ENCODE peak calls at places on chromosomes 11 and 22, in eight cellular contexts. P, C, G, X, Q, R, Y and S are unnamed samples.

GRCh38 chr11:88433546-88434230 is 96.2 kb upstream of the CTSC start:
- DNase-seq in R (no peak), P (no peak), C (no peak), G (no peak), Y (no peak), Q (no peak), X (no peak), S (no peak)

GRCh38 chr11:44840526-44840925 is 110.2 kb downstream of the TP53I11 start:
- DNase-seq in Y (no peak), Q (no peak), P (no peak), X (peak), R (no peak), G (no peak), C (no peak), S (no peak)

GRCh38 chr11:93512073-93512475 is 31.1 kb downstream of the SMCO4 start:
- DNase-seq in R (no peak), Q (no peak), C (no peak), P (no peak), Y (no peak), X (no peak), G (no peak), S (no peak)

GRCh38 chr11:579830-580601 is 3.7 kb downstream of the PHRF1 start:
- DNase-seq in Q (no peak), C (no peak), Y (no peak), P (no peak), X (no peak), G (no peak), R (no peak), S (no peak)

GRCh38 chr22:30866216-30866615 is 102.4 kb downstream of the MORC2 start:
- DNase-seq in Y (no peak), X (no peak), R (no peak), P (no peak), G (no peak), C (no peak), Q (no peak), S (no peak)

GRCh38 chr11:107370390-107370789 is 87.2 kb downstream of the CWF19L2 start:
- DNase-seq in Q (no peak), R (no peak), G (no peak), C (no peak), Y (no peak), X (peak), P (no peak), S (no peak)

GRCh38 chr11:68373189-68373809 is 60.9 kb downstream of the LRP5 start:
- DNase-seq in X (no peak), Y (no peak), C (no peak), G (no peak), P (no peak), R (no peak), Q (no peak), S (no peak)

GRCh38 chr11:72354356-72355115 is 79.8 kb downstream of the CLPB start:
- DNase-seq in R (no peak), Q (no peak), C (no peak), Y (no peak), P (peak), X (peak), G (no peak), S (no peak)

GRCh38 chr11:105862736-105863367 is 159.2 kb downstream of the MSANTD4 start:
- DNase-seq in R (peak), Q (no peak), G (no peak), X (peak), Y (no peak), P (peak), C (no peak), S (no peak)

GRCh38 chr11:79055866-79056632 is 384.8 kb downstream of the TENM4 start:
- DNase-seq in Q (no peak), P (peak), X (peak), C (no peak), Y (no peak), G (no peak), R (peak), S (no peak)

GRCh38 chr11:22703561-22703960 is 37.1 kb downstream of the GAS2 start:
- DNase-seq in Y (no peak), C (no peak), Q (no peak), G (no peak), X (peak), R (peak), P (no peak), S (no peak)

GRCh38 chr11:92703431-92703830 is 266.0 kb upstream of the MTNR1B start:
- DNase-seq in R (peak), P (no peak), G (no peak), Q (no peak), C (no peak), Y (no peak), X (peak), S (no peak)

GRCh38 chr11:17561111-17561415 is 14.0 kb downstream of the OTOG start:
- DNase-seq in Y (no peak), X (no peak), Q (no peak), P (no peak), G (no peak), C (no peak), R (no peak), S (no peak)

GRCh38 chr11:22177186-22177585 is 15.7 kb upstream of the ANO5 start:
- DNase-seq in C (no peak), G (no peak), P (peak), Q (no peak), R (no peak), Y (no peak), X (no peak), S (no peak)

GRCh38 chr22:49960967-49961600 is 512 bp downstream of the PIM3 start:
- DNase-seq in Q (peak), X (peak), C (peak), P (peak), G (no peak), Y (no peak), R (no peak), S (peak)

GRCh38 chr11:30254307-30255298 is 23.8 kb downstream of the FSHB start:
- DNase-seq in X (peak), C (no peak), Y (no peak), G (no peak), Q (no peak), R (no peak), P (no peak), S (no peak)

GRCh38 chr11:61429691-61430582 is at the start of the genes CPSF7 and SDHAF2:
- DNase-seq in X (peak), P (peak), G (peak), Y (peak), C (peak), R (peak), Q (peak), S (peak)

GRCh38 chr11:123509737-123510578 is 79.9 kb downstream of the GRAMD1B start:
- DNase-seq in G (no peak), X (peak), Q (no peak), P (peak), R (peak), Y (no peak), C (no peak), S (no peak)

GRCh38 chr11:11415786-11416390 is 62.8 kb upstream of the CSNK2A3 start:
- DNase-seq in G (no peak), Q (no peak), C (no peak), R (peak), Y (no peak), X (peak), P (no peak), S (no peak)

GRCh38 chr22:46139895-46140350 is 10.4 kb upstream of the PPARA start:
- DNase-seq in Y (no peak), P (no peak), Q (no peak), R (no peak), X (no peak), G (no peak), C (no peak), S (no peak)

GRCh38 chr11:34198523-34198922 is 93.1 kb downstream of the NAT10 start:
- DNase-seq in R (no peak), C (no peak), Q (no peak), P (no peak), X (no peak), Y (no peak), G (no peak), S (no peak)

GRCh38 chr11:120151536-120151935 is 13.6 kb upstream of the TRIM29 start:
- DNase-seq in G (no peak), C (no peak), Q (no peak), X (peak), Y (no peak), R (no peak), P (no peak), S (no peak)
- TF ChIP-seq CTCF in G (no peak), C (no peak), Q (no peak), X (no peak), Y (no peak), R (no peak), P (no peak), S (no peak)

DNA sequence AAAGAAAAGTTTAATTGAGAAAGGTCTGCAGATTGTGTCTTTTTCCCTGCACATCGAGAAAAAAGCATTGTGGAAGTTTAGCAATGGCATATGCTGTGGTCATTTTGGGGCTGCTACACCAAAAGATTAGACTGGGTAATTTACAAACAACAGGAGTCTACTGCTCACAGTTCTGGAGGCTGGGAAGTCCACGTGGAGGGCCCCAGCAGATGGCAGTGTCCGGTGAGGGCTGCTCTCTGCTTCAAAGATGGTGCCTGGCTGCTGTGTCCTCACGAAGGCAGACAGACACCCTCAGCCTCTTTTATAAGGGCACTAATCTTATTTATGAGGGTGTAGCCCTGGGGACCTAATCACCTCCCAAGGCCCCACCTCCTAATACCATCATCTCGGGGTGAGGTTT is 21.1 kb downstream of the PHF21B start:
- DNase-seq in C (no peak), G (no peak), P (no peak), R (no peak), Q (no peak), X (no peak), Y (no peak), S (no peak)
- TF ChIP-seq CTCF in C (no peak), G (no peak), P (no peak), R (no peak), Q (peak), X (no peak), Y (no peak), S (no peak)

DNA sequence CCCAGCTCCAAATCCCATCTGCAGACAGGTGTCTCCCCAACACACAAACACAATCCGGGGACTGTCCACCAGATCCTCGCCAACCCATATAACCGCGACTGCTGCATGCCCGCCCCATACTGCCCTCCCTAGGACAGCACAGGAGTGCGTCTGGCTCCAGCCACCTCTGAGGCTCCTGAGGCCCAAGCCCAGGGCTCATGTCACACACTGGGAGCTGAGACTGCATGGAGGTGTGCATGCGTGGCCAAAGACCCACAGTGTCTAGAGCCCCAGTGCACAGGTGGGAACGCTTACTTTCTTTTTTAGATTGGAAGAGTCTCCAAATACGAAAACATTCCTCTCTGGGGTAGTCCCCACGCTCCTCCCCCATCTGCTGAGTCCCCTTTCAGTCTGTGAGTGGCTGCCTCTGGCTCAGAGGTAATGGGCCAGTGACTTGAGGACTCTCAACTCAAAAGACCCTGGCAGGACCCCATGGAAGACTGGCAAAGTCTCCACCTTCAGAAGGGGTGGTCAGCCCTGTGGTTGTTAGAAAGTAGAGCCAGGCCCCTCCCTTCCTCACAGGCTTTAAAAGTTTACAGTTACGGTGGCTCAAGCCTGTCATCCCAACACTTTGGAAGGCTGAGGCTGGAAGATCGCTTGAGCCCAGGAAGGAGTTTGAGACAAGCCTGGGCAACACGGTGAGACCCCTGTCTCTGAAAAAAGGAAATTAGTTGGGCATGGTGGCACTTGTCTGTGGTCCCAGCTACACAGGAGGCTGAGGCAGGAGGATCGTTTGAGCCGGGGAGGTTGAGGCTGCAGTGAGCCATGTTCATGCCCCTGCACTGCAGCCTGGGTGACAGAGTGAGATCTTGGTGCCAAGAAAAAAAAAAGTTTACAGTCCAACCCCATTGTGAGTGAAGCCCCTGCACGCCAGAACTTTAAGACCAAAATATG is 2.3 kb downstream of the CBX7 start:
- DNase-seq in Y (no peak), R (no peak), Q (no peak), C (no peak), P (peak), X (no peak), G (no peak), S (no peak)
- TF ChIP-seq CTCF in Y (no peak), R (no peak), Q (no peak), C (no peak), P (peak), X (no peak), G (no peak), S (no peak)

DNA sequence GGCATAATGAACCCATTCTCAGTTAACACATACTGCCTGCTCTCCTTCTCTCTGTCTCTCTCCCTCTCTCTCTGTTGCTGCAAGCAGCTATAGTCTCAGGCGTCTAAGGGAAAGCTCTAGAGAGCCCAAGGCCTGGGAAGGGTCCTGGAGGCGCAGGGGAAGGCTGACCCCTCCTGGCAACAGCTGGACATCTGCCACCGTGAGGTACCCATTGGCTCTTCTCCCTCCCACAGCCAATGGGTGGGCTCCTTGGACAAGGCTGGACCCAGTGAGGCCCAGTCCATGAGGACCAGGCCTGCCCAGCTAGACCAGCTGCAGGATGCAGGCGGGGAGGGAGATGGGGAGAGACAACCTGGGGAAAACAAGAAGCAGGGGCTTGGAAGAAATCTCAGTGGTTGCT is 349.8 kb downstream of the BUD13 start:
- DNase-seq in P (peak), G (no peak), X (no peak), R (no peak), Y (no peak), C (no peak), Q (no peak), S (no peak)
- TF ChIP-seq CTCF in P (peak), G (no peak), X (no peak), R (no peak), Y (peak), C (no peak), Q (no peak), S (no peak)

GRCh38 chr11:2298795-2299747 is 2.6 kb downstream of the C11orf21 start:
- DNase-seq in P (peak), R (no peak), X (no peak), Y (no peak), G (no peak), Q (no peak), C (peak), S (peak)
- TF ChIP-seq CTCF in P (peak), R (peak), X (no peak), Y (peak), G (no peak), Q (peak), C (no peak), S (no peak)

GRCh38 chr11:8867856-8868705 is 42.9 kb upstream of the AKIP1 start:
- DNase-seq in C (no peak), R (peak), G (no peak), Q (no peak), X (peak), P (no peak), Y (no peak), S (no peak)

GRCh38 chr11:8872017-8872416 is 39.0 kb upstream of the AKIP1 start:
- DNase-seq in Y (no peak), X (peak), R (no peak), P (no peak), G (no peak), Q (no peak), C (peak), S (no peak)

GRCh38 chr11:8873966-8874365 is 37.0 kb upstream of the AKIP1 start:
- DNase-seq in X (no peak), R (no peak), P (no peak), Q (no peak), G (no peak), C (no peak), Y (no peak), S (no peak)

GRCh38 chr11:8871283-8871775 is 39.7 kb upstream of the AKIP1 start:
- DNase-seq in R (peak), P (peak), Q (no peak), Y (no peak), X (peak), C (peak), G (no peak), S (no peak)

GRCh38 chr11:8870461-8871282 is 40.3 kb upstream of the AKIP1 start:
- DNase-seq in Y (peak), G (peak), C (peak), X (peak), Q (peak), P (peak), R (no peak), S (no peak)
- TF ChIP-seq CTCF in Y (no peak), G (no peak), C (no peak), X (no peak), Q (peak), P (no peak), R (no peak), S (no peak)

GRCh38 chr11:77072851-77073327 is 6.1 kb downstream of the CAPN5 start:
- DNase-seq in P (no peak), Y (no peak), R (no peak), Q (no peak), G (no peak), X (no peak), C (peak), S (no peak)

GRCh38 chr11:77071671-77072605 is 5.2 kb downstream of the CAPN5 start:
- DNase-seq in G (peak), Q (peak), P (no peak), R (no peak), X (no peak), Y (no peak), C (peak), S (no peak)

GRCh38 chr11:77074626-77075221 is 8.0 kb downstream of the CAPN5 start:
- DNase-seq in Q (peak), G (no peak), R (no peak), Y (no peak), P (no peak), X (no peak), C (peak), S (no peak)

GRCh38 chr11:77074205-77074604 is 7.4 kb downstream of the CAPN5 start:
- DNase-seq in R (no peak), Q (no peak), P (no peak), C (peak), Y (no peak), X (no peak), G (no peak), S (no peak)

GRCh38 chr11:77073328-77074001 is 6.7 kb downstream of the CAPN5 start:
- DNase-seq in P (no peak), R (peak), C (peak), X (peak), Y (no peak), G (no peak), Q (peak), S (no peak)
- TF ChIP-seq CTCF in P (no peak), R (peak), C (no peak), X (peak), Y (no peak), G (no peak), Q (peak), S (no peak)

GRCh38 chr11:120117991-120118390 is 19.9 kb downstream of the TRIM29 start:
- DNase-seq in X (no peak), C (no peak), Q (no peak), G (no peak), R (no peak), P (no peak), Y (no peak), S (no peak)

GRCh38 chr11:120119121-120119520 is 18.8 kb downstream of the TRIM29 start:
- DNase-seq in Q (no peak), C (no peak), R (no peak), P (no peak), Y (no peak), X (no peak), G (no peak), S (no peak)

GRCh38 chr11:120112174-120112796 is 25.6 kb downstream of the TRIM29 start:
- DNase-seq in Q (no peak), G (no peak), X (no peak), Y (no peak), R (no peak), C (no peak), P (peak), S (no peak)

GRCh38 chr11:120116966-120117365 is 20.9 kb downstream of the TRIM29 start:
- DNase-seq in Y (no peak), X (no peak), R (no peak), P (no peak), Q (no peak), C (no peak), G (no peak), S (no peak)

DNA sequence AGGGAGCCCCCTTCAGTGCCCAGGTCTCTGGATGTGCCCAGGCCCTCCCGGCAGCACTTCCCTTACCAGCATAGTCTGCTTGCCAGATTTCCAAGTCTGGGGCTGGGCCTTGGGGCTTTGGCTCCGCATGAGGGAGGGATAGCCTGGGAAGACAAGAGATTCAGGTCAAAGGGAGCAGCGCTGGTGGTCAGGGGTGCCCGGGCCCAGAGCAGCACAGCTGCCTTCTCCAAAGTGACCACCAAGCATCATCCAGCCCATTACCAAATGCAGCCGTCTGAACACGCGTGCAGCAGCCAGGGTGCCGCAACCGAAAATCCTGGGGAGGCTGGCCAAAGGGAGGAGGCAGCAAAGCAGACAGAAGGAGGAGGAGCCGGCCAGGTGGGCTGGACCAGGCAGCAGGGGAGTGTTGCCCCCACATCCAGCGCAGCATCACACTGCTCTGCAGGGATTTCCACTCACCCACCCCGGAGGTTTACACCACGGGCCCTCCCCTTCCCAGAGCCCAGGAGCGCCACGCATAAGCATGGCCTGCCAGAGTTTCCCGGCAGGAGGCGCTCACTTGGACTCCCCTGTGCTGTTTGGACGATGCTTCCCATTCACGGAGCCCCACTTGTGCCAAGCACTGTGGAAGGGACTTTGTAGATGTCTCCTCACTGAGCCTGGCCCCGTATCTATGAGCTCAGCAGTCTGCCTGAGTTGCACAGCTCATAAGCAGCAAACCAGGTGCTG is 22.5 kb downstream of the TRIM29 start:
- DNase-seq in X (no peak), Q (no peak), P (no peak), G (no peak), R (no peak), Y (no peak), C (no peak), S (no peak)
- TF ChIP-seq CTCF in X (no peak), Q (no peak), P (no peak), G (no peak), R (peak), Y (peak), C (no peak), S (no peak)